ENCODE peak calls at places on chromosomes 7 and 10, in four cellular contexts. I is neural progenitor cell, S is colonic mucosa, Q is endothelial cell of umbilical vein. U is an unnamed sample. For H3K4me1, the result is how much of the 10 kb centered on the place peaks cover.

GRCh38 chr7:14288701-14289100 is 299.2 kb upstream of the ETV1 start:
- DNase-seq in I (no peak), S (no peak), Q (no peak), U (no peak)

GRCh38 chr7:137453356-137453755 is 109.8 kb upstream of the PTN start:
- DNase-seq in I (no peak), S (no peak), Q (no peak), U (no peak)

GRCh38 chr7:140638311-140638791 is 2.3 kb downstream of the DENND2A start:
- DNase-seq in I (peak), S (no peak), Q (no peak), U (no peak)

GRCh38 chr7:31633894-31634494 is 53.0 kb upstream of the PPP1R17 start:
- DNase-seq in I (peak), S (peak), Q (peak), U (no peak)

GRCh38 chr10:91975438-91975837 is 51.9 kb downstream of the BTAF1 start:
- DNase-seq in I (no peak), S (no peak), Q (no peak), U (no peak)

GRCh38 chr10:60951272-60951724 is 7.3 kb upstream of the RHOBTB1 start:
- DNase-seq in I (no peak), S (no peak), Q (no peak), U (no peak)

GRCh38 chr10:26214538-26215461 is 1.8 kb upstream of the GAD2 start:
- DNase-seq in I (peak), S (no peak), Q (no peak), U (no peak)

GRCh38 chr7:23299770-23300300 is 696 bp downstream of the MALSU1 start:
- DNase-seq in I (no peak), S (no peak), Q (peak), U (no peak)

GRCh38 chr7:138608292-138608691 is 92.9 kb downstream of the SVOPL start:
- DNase-seq in I (no peak), S (no peak), Q (peak), U (no peak)

GRCh38 chr10:73529089-73529832 is 33.4 kb upstream of the PPP3CB start:
- DNase-seq in I (peak), S (peak), Q (peak), U (no peak)

GRCh38 chr10:50992356-50992866 is 81.9 kb upstream of the PRKG1 start:
- DNase-seq in I (peak), S (no peak), Q (no peak), U (no peak)

GRCh38 chr10:129933456-129934092 is 30.5 kb downstream of the EBF3 start:
- DNase-seq in I (peak), S (no peak), Q (no peak), U (peak)

GRCh38 chr7:114548081-114548480 is 133.5 kb downstream of the FOXP2 start:
- DNase-seq in I (no peak), S (no peak), Q (no peak), U (no peak)

GRCh38 chr10:44030132-44030531 is 354.8 kb downstream of the CXCL12 start:
- DNase-seq in I (peak), S (peak), Q (no peak), U (no peak)

GRCh38 chr7:140989068-140989467 is 25.7 kb downstream of the MRPS33 start:
- DNase-seq in I (no peak), S (no peak), Q (no peak), U (no peak)

GRCh38 chr10:60549686-60550085 is 160.0 kb upstream of the ANK3 start:
- DNase-seq in I (no peak), S (no peak), Q (peak), U (no peak)

GRCh38 chr10:60573342-60573741 is 183.7 kb upstream of the ANK3 start:
- DNase-seq in I (peak), S (no peak), Q (no peak), U (peak)

GRCh38 chr7:72492446-72492845 is 80.3 kb upstream of the CALN1 start:
- DNase-seq in I (no peak), S (no peak), Q (no peak), U (no peak)

GRCh38 chr7:142770720-142771352 is at the start of gene PRSS2:
- DNase-seq in I (no peak), S (no peak), Q (no peak), U (no peak)

GRCh38 chr7:90900640-90901353 is 304.7 kb downstream of the CDK14 start:
- DNase-seq in I (no peak), S (no peak), Q (peak), U (no peak)

GRCh38 chr10:119521443-119522204 is 20.9 kb downstream of the RGS10 start:
- DNase-seq in I (no peak), S (no peak), Q (peak), U (no peak)

GRCh38 chr7:54632696-54633095 is 90.5 kb downstream of the VSTM2A start:
- DNase-seq in I (no peak), S (no peak), Q (no peak), U (no peak)

GRCh38 chr7:70738080-70738479 is 393.9 kb upstream of the GALNT17 start:
- DNase-seq in I (no peak), S (peak), Q (no peak), U (peak)

GRCh38 chr10:93947524-93947923 is 46.2 kb upstream of the PLCE1 start:
- DNase-seq in I (no peak), S (no peak), Q (no peak), U (no peak)

GRCh38 chr10:103512591-103513382 is 19.3 kb downstream of the NEURL1 start:
- DNase-seq in I (no peak), S (peak), Q (no peak), U (no peak)

GRCh38 chr7:13032524-13032923 is 345.1 kb downstream of the ARL4A start:
- DNase-seq in I (peak), S (no peak), Q (peak), U (no peak)

GRCh38 chr7:158067931-158068482 is 519.6 kb downstream of the PTPRN2 start:
- DNase-seq in I (no peak), S (no peak), Q (no peak), U (peak)

GRCh38 chr7:123041085-123041484 is 45.6 kb upstream of the TAS2R16 start:
- DNase-seq in I (no peak), S (no peak), Q (peak), U (no peak)

GRCh38 chr7:4683043-4683883 is 1.2 kb downstream of the FOXK1 start:
- DNase-seq in I (no peak), S (peak), Q (no peak), U (peak)

GRCh38 chr7:70681847-70682350 is 450.0 kb upstream of the GALNT17 start:
- DNase-seq in I (no peak), S (no peak), Q (no peak), U (no peak)

DNA sequence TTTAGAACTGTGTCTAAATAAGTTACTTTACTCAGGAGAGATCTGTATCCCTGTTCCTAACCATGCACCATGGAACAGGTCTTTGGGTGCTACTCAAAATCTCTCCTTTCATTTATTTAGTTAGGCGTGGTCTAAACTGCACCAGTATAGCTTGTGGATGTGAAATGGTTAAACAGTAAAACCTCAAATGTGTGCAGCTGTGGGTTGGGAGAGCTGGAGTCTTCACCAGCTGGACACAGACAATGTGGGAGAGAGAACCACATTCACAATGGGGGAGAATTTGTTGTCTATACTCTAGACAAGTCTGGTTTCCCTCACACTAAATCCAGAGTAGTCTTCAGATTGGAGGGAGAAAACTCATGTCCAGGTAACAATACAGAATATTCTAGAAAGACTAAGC is 31.2 kb upstream of the IKZF1 start:
- DNase-seq in I (no peak), S (no peak), Q (no peak), U (no peak)
- H3K4me1 ChIP-seq in I (under half), S (under half), Q (under half), U (under half)

GRCh38 chr10:80484677-80485409 is 30.7 kb downstream of the TSPAN14 start:
- DNase-seq in I (no peak), S (no peak), Q (no peak), U (no peak)

GRCh38 chr10:80477813-80478212 is 23.7 kb downstream of the TSPAN14 start:
- DNase-seq in I (no peak), S (no peak), Q (peak), U (no peak)

GRCh38 chr10:80485410-80486135 is 31.5 kb downstream of the TSPAN14 start:
- DNase-seq in I (no peak), S (no peak), Q (no peak), U (no peak)

GRCh38 chr10:80484243-80484642 is 30.1 kb downstream of the TSPAN14 start:
- DNase-seq in I (no peak), S (no peak), Q (no peak), U (no peak)

GRCh38 chr10:80480852-80481251 is 26.7 kb downstream of the TSPAN14 start:
- DNase-seq in I (no peak), S (no peak), Q (no peak), U (no peak)
- H3K4me1 ChIP-seq in I (under half), S (under half), Q (under half), U (half or more)

GRCh38 chr7:44520574-44520973 is 20.6 kb downstream of the NPC1L1 start:
- DNase-seq in I (no peak), S (no peak), Q (no peak), U (no peak)

GRCh38 chr7:44518761-44519160 is 22.4 kb downstream of the NPC1L1 start:
- DNase-seq in I (no peak), S (no peak), Q (no peak), U (no peak)

GRCh38 chr7:44524811-44525388 is 16.2 kb downstream of the NPC1L1 start:
- DNase-seq in I (no peak), S (no peak), Q (no peak), U (no peak)

GRCh38 chr7:44521347-44522095 is 19.6 kb downstream of the NPC1L1 start:
- DNase-seq in I (no peak), S (no peak), Q (no peak), U (no peak)

GRCh38 chr7:44522315-44522714 is 18.8 kb downstream of the NPC1L1 start:
- DNase-seq in I (no peak), S (no peak), Q (no peak), U (no peak)
- H3K4me1 ChIP-seq in I (under half), S (under half), Q (under half), U (under half)

DNA sequence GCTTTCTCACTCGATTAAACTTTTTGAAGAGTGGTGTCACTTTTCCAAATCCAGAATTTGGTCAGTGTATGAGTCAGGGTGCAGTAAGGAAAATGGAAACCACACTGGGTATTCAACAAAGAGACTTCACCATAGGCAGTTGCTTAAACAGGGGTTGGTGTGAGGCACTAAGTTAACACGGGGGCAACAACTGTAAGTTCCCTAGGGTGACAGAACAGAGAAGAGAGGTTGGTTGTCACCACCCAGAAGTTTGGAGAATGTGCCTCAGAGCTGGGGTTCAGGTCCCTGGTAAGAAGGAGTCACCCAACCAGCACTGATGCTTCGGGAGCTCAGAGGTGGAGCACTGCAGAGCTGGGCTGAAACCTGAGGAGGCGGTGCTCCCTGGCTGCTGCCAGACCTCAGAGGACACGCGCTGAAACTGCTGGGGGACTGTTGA is 170.4 kb downstream of the ARID5B start:
- DNase-seq in I (peak), S (no peak), Q (no peak), U (no peak)
- H3K4me1 ChIP-seq in I (under half), S (under half), Q (under half), U (under half)

DNA sequence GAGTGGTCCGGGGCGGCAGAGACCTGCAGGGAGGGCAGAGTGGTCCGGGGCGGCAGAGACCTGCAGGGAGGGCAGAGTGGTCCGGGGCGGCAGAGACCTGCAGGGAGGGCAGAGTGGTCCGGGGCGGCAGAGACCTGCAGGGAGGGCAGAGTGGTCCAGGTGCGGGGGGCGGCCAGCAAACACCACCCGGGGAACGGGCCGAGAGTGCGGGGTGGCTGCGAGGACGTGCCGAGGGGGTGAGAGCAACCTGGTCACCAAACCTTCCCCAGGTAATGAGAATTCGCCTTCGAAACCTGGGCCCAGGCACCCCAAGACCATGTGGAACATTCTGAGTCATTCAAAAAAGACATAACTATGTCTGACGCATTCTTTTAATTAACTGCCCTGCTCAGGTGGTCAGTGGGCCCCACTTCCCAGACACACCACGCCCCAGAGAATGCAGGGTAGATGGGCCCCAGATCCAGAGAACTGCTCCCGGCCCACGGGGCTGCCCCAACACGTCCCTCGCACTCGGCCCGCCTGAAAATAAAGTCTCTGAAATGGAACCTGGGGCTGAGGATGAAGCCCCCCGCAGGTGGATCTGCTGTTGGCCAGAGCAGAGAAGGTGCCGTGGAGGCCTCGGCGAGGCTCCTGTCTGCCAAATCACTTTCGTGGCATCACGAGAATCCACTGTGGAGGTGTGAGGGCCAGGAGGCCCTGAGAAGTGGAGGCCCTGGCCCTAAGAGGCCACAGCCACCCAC is 12.5 kb upstream of the GPR146 start:
- DNase-seq in I (no peak), S (no peak), Q (no peak), U (no peak)
- H3K4me1 ChIP-seq in I (under half), S (under half), Q (under half), U (under half)

GRCh38 chr7:132430466-132430862 is 145.8 kb downstream of the PLXNA4 start:
- DNase-seq in I (no peak), S (no peak), Q (no peak), U (no peak)
- H3K4me1 ChIP-seq in I (under half), S (under half), Q (under half), U (under half)

GRCh38 chr10:113059001-113059780 is 109.1 kb downstream of the TCF7L2 start:
- DNase-seq in I (peak), S (peak), Q (peak), U (no peak)
- H3K4me1 ChIP-seq in I (half or more), S (under half), Q (under half), U (under half)

GRCh38 chr7:151247611-151248176 is 800 bp downstream of the SMARCD3 start:
- DNase-seq in I (peak), S (no peak), Q (no peak), U (no peak)

GRCh38 chr7:151248191-151249033 is at the start of gene SMARCD3:
- DNase-seq in I (peak), S (peak), Q (peak), U (no peak)

GRCh38 chr7:151245360-151246160 is 2.9 kb downstream of the SMARCD3 start:
- DNase-seq in I (peak), S (no peak), Q (peak), U (no peak)

GRCh38 chr7:151246161-151247015 is 2.1 kb downstream of the SMARCD3 start:
- DNase-seq in I (peak), S (no peak), Q (no peak), U (no peak)

GRCh38 chr7:151247016-151247580 is 1.4 kb downstream of the SMARCD3 start:
- DNase-seq in I (no peak), S (no peak), Q (no peak), U (no peak)
- H3K4me1 ChIP-seq in I (half or more), S (under half), Q (under half), U (under half)

GRCh38 chr7:84536256-84536870 is 341.8 kb upstream of the SEMA3A start:
- DNase-seq in I (no peak), S (no peak), Q (no peak), U (no peak)

GRCh38 chr7:84535584-84536255 is 341.1 kb upstream of the SEMA3A start:
- DNase-seq in I (no peak), S (no peak), Q (no peak), U (no peak)

GRCh38 chr7:84533209-84533608 is 338.6 kb upstream of the SEMA3A start:
- DNase-seq in I (no peak), S (no peak), Q (no peak), U (no peak)

GRCh38 chr7:84538268-84538667 is 343.7 kb upstream of the SEMA3A start:
- DNase-seq in I (no peak), S (no peak), Q (no peak), U (no peak)
- H3K4me1 ChIP-seq in I (under half), S (under half), Q (under half), U (under half)

U was measured in left lung.